ENCODE peak calls at places on chromosome 16, in seven cellular contexts. C is A549, W is ovary, P is prostate gland, B is stomach, K is sigmoid colon, J is uterus. T is an unnamed sample.

GRCh38 chr16:56625140-56625942 is at the start of gene MT1E:
- DNase-seq in P (peak), J (peak), B (peak), W (peak), K (peak), C (no peak), T (peak)

GRCh38 chr16:17105239-17105721 is 365.5 kb downstream of the XYLT1 start:
- DNase-seq in C (no peak), P (no peak), W (no peak), K (no peak), J (no peak), B (no peak), T (no peak)

GRCh38 chr16:50881331-50881830 is 139.5 kb downstream of the CYLD start:
- DNase-seq in B (no peak), C (no peak), K (no peak), W (no peak), J (no peak), P (no peak), T (no peak)

GRCh38 chr16:50284131-50284911 is 18.0 kb downstream of the ADCY7 start:
- DNase-seq in P (no peak), J (no peak), C (no peak), W (no peak), K (no peak), B (peak), T (no peak)

GRCh38 chr16:87203060-87203656 is 114.0 kb downstream of the C16orf95 start:
- DNase-seq in C (peak), W (no peak), P (no peak), J (peak), B (peak), K (no peak), T (peak)

GRCh38 chr16:7624871-7625766 is 292.5 kb downstream of the RBFOX1 start:
- DNase-seq in W (no peak), B (no peak), K (no peak), P (no peak), J (no peak), C (no peak), T (no peak)

GRCh38 chr16:66651474-66651765 is 45.1 kb downstream of the CMTM4 start:
- DNase-seq in C (no peak), K (no peak), J (no peak), W (no peak), B (no peak), P (no peak), T (no peak)

GRCh38 chr16:53111078-53111776 is 56.4 kb downstream of the CHD9 start:
- DNase-seq in J (no peak), B (no peak), W (no peak), P (no peak), C (no peak), K (no peak), T (no peak)

GRCh38 chr16:9820481-9821246 is 361.6 kb downstream of the GRIN2A start:
- DNase-seq in K (no peak), W (no peak), B (no peak), J (no peak), P (no peak), C (no peak), T (no peak)

GRCh38 chr16:9306753-9307152 is 215.3 kb downstream of the HAPSTR1 start:
- DNase-seq in K (no peak), J (no peak), C (no peak), B (no peak), W (no peak), P (no peak), T (no peak)

GRCh38 chr16:73031155-73031866 is 16.6 kb downstream of the ZFHX3 start:
- DNase-seq in B (no peak), C (no peak), P (no peak), J (no peak), W (no peak), K (peak), T (no peak)

GRCh38 chr16:47058295-47059086 is 85.0 kb upstream of the DNAJA2 start:
- DNase-seq in P (peak), B (no peak), K (peak), C (no peak), J (no peak), W (no peak), T (no peak)

GRCh38 chr16:46970089-46970488 is 3.4 kb downstream of the DNAJA2 start:
- DNase-seq in K (no peak), B (peak), W (no peak), J (no peak), C (no peak), P (no peak), T (no peak)

GRCh38 chr16:10256855-10257641 is 74.8 kb upstream of the GRIN2A start:
- DNase-seq in P (no peak), C (peak), W (no peak), B (peak), J (no peak), K (no peak), T (no peak)

GRCh38 chr16:24206926-24207325 is 49.2 kb upstream of the CACNG3 start:
- DNase-seq in J (no peak), K (no peak), B (no peak), P (no peak), W (no peak), C (no peak), T (no peak)

GRCh38 chr16:86363057-86363490 is 147.3 kb upstream of the FOXF1 start:
- DNase-seq in W (no peak), J (no peak), K (peak), B (no peak), P (peak), C (no peak), T (no peak)

GRCh38 chr16:49116873-49117272 is 164.8 kb downstream of the CBLN1 start:
- DNase-seq in K (no peak), C (no peak), P (no peak), J (no peak), B (no peak), W (no peak), T (no peak)

GRCh38 chr16:874366-875181 is 74.0 kb upstream of the GNG13 start:
- DNase-seq in C (no peak), P (no peak), W (no peak), K (peak), J (no peak), B (no peak), T (no peak)

GRCh38 chr16:47565454-47565853 is 104.3 kb downstream of the PHKB start:
- DNase-seq in K (peak), C (no peak), P (no peak), B (no peak), J (no peak), W (no peak), T (peak)

GRCh38 chr16:9097266-9098219 is 6.1 kb downstream of the HAPSTR1 start:
- DNase-seq in J (no peak), W (no peak), C (no peak), P (no peak), B (no peak), K (no peak), T (no peak)

GRCh38 chr16:2838928-2839327 is 8.8 kb downstream of the ZG16B start:
- DNase-seq in P (peak), J (peak), B (peak), K (no peak), W (no peak), C (peak), T (peak)

GRCh38 chr16:87145181-87146176 is 171.7 kb downstream of the C16orf95 start:
- DNase-seq in P (no peak), W (no peak), J (no peak), B (no peak), C (no peak), K (no peak), T (no peak)

GRCh38 chr16:72856797-72857196 is 191.1 kb downstream of the ZFHX3 start:
- DNase-seq in B (no peak), C (peak), W (no peak), P (no peak), J (no peak), K (no peak), T (no peak)

GRCh38 chr16:53219795-53220194 is 165.0 kb downstream of the CHD9 start:
- DNase-seq in B (no peak), K (no peak), C (no peak), W (no peak), P (no peak), J (no peak), T (no peak)

GRCh38 chr16:6428861-6429260 is 903.8 kb upstream of the RBFOX1 start:
- DNase-seq in K (no peak), W (no peak), J (no peak), B (no peak), C (no peak), P (no peak), T (no peak)

GRCh38 chr16:71479420-71479819 is 9.7 kb downstream of the ZNF19 start:
- DNase-seq in W (no peak), C (no peak), B (no peak), K (no peak), J (no peak), P (no peak), T (no peak)

GRCh38 chr16:83439412-83439811 is 368.4 kb upstream of the HSBP1 start:
- DNase-seq in B (no peak), J (no peak), C (no peak), K (no peak), W (no peak), P (no peak), T (no peak)

GRCh38 chr16:89722392-89723278 is 1.3 kb downstream of the ZNF276 start:
- DNase-seq in C (no peak), W (no peak), K (peak), P (peak), J (peak), B (peak), T (peak)

GRCh38 chr16:273547-274421 is 2.0 kb downstream of the RGS11 start:
- DNase-seq in C (peak), J (no peak), P (no peak), W (no peak), B (peak), K (no peak), T (no peak)

DNA sequence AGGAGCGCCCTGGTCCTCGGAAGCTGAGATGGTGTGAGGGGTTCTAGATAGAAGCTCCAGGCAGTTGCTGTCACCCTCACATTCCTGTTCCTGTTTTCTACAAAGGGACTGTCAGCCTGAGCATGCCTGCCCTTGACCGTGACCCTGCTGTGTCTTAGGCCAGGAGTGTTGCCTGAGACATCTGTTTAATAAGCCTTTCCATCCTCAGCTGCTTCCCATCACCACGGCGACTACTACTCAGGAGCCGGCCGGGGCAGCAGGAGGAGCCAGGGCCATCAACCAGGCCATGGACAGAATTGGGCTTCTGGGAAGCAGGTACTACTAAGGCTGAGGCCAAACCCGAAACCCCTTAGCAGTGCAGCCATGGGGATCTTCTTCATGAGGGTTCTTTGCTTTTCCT is 151.4 kb downstream of the KATNIP start:
- DNase-seq in K (peak), P (no peak), W (no peak), B (no peak), J (no peak), C (no peak), T (no peak)
- H3K27ac ChIP-seq in K (no peak), P (no peak), W (no peak), B (no peak), J (no peak), C (no peak), T (no peak)

GRCh38 chr16:29663020-29663828 is at the start of gene SPN:
- DNase-seq in J (no peak), P (no peak), C (no peak), W (no peak), B (no peak), K (no peak), T (no peak)
- TF ChIP-seq POLR2A in J (no peak), P (no peak), C (no peak), W (no peak), B (no peak), K (no peak), T (no peak)

DNA sequence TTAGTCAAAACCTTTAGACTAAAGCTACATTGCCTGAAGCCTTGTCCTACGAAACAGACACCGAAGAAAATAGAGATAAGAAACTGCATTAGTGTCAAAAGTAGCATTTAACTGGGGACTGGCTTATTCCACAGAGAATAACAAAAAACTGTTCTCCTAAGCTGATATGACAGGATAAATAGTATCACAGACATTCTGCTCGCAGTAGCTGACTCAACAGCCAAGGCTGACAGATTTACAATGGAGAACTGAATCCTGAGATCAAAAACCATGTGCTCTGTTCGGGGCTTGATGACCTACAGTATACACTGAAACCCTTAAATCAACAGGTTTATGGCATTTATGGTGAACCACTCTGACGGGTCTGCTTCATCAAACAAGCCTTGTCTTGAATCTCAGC is 25.5 kb downstream of the ADAMTS18 start:
- DNase-seq in B (no peak), K (no peak), C (no peak), P (no peak), J (no peak), W (no peak), T (no peak)
- H3K27ac ChIP-seq in B (no peak), K (no peak), C (no peak), P (no peak), J (no peak), W (no peak), T (no peak)

DNA sequence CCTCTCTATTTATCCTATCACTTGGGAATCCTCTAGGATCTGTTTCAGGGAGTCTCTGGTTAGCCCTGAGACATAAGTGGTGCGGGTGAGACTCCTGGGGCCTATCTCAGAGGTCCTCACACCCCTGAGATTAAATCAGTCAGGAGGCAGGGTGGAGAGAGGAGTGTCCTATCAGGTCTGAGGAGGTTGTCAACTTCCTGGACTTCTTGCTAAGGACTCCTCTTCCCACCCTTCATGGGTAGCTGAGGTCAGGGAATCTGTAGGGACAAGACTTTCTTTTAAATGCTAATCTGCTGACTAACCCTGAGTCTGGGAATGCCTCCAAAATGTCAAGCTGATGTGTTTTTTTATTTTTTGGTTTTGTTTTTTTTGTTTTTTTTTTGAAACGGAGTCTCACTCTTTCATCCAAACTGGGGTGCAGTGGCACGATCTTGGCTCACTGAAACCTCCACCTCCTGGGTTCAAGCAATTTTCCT is 6.6 kb upstream of the ARMC5 start:
- DNase-seq in K (peak), P (no peak), C (no peak), J (no peak), W (peak), B (no peak), T (no peak)
- TF ChIP-seq POLR2A in K (no peak), P (no peak), C (no peak), J (no peak), W (no peak), B (no peak), T (no peak)

DNA sequence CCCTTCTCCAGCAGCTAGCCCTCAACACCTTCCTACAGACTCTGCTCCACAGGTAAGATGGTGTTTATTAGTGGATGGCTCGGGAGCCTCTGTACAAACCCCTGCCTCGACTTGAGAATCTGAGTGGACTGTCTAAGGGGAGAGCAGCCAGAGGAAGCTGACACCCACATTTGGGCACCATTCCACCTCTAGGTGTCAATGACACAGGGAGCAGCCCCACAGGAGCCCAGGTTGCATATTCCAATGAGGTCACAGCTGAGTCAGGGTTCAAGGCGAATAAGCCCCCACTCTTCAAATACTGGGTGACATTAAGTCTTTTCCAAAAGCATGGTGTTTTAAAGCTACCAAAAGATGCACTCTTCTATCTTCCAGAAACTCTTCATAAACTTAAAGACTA is 31.9 kb downstream of the RANBP10 start:
- DNase-seq in J (no peak), W (no peak), P (no peak), C (no peak), K (no peak), B (no peak), T (no peak)
- H3K27ac ChIP-seq in J (no peak), W (no peak), P (no peak), C (no peak), K (no peak), B (no peak), T (peak)

GRCh38 chr16:4372315-4372577 is 598 bp downstream of the VASN start:
- DNase-seq in W (no peak), K (no peak), B (no peak), C (no peak), J (no peak), P (no peak), T (no peak)

GRCh38 chr16:4370151-4370550 is 1.5 kb upstream of the VASN start:
- DNase-seq in B (no peak), W (no peak), K (no peak), C (no peak), P (no peak), J (no peak), T (no peak)

GRCh38 chr16:4372578-4373355 is 1.1 kb downstream of the VASN start:
- DNase-seq in K (peak), J (peak), W (peak), C (peak), P (no peak), B (peak), T (no peak)

GRCh38 chr16:4370570-4371480 is 823 bp upstream of the VASN start:
- DNase-seq in C (no peak), K (peak), P (no peak), W (peak), J (peak), B (no peak), T (peak)

DNA sequence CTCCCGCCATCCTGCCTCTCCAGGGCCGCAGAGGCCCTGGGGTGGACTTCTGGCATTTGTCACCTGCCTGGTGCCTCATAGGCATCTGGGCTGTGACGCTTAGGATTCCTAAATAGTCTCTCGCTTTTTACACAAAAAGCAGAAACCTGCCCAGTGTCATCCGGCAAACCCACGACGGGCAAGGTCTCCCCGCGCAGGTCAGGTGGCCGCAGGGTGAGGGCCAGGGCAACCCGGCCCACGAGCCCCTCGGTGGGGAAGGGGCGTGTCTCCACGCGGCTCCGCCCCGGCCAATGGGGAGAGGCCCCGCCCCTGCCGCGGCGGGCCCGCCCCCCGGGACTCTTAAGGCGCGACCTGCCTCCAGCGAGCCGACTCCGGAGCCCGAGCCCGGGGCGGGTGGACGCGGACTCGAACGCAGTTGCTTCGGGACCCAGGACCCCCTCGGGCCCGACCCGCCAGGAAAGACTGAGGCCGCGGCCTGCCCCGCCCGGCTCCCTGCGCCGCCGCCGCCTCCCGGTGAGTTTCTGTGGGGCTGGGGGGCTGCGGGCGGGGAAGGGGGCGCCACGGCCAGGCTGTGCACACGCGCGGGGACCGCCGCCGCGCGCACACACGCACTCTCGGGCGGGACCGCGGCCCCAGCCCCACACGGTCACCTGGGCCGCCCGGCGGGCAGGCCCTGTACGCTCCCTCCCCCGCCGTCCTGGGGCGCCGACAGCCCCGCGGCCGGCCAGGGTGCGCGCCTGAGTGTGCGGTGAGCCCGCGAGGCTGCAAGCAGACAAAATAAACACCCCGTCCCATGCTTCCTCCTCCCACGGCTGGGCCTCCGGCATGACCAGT is at the start of gene VASN:
- DNase-seq in B (peak), K (peak), C (peak), W (peak), P (peak), J (peak), T (peak)
- TF ChIP-seq POLR2A in B (no peak), K (peak), C (peak), W (peak), P (peak), J (peak), T (peak)

GRCh38 chr16:69831212-69832123 is 69.3 kb downstream of the WWP2 start:
- DNase-seq in C (peak), J (no peak), B (no peak), W (no peak), P (no peak), K (no peak), T (no peak)
- H3K27ac ChIP-seq in C (peak), J (peak), B (peak), W (no peak), P (no peak), K (peak), T (no peak)

DNA sequence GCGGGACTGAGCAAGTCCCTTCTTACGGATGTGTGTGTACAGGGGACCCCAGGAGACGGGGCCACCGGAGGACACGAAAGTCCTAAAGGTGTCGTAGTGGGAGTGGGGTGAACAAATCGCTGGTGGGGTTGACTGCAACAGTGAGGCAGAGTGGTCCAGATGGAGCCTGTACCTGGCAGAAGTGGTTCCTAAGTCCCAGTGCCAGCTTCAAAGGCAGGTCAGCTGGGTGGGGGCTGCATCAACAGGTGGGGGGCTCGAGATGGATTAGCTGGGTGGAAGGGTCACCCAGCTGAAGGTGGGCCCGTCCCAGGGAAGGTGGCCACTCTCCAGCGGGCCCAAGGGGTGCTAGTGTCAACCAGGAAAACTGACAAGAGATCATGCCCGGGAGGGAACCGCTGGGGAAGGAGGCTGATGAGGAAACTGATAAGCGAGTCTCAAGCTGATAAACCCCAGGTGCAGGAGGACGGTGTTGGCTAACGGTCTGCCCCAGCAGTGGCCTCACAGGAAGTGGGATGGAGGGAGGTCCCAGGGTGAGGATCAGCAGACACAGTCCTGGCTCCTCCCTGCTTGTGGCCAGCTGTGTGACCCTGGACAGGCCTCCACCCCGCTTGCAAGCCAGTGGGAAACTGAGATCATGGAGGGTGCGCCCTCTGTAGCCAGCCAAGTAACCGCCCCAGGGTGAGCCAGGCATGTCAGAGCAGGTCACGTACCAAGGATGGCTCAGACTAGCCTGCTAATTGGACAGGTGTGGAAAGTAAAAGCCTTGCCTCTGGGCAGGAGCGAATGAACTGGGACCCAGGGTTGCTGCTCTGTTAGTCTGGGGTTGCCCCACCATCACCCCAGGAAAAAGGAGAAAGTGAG is 1.0 kb downstream of the ORAI3 start:
- DNase-seq in C (peak), K (peak), B (peak), J (peak), P (peak), W (peak), T (peak)
- TF ChIP-seq POLR2A in C (peak), K (peak), B (no peak), J (no peak), P (peak), W (peak), T (peak)

T was measured in heart left ventricle.